ENCODE peak calls at places on chromosomes 5 and 9, in seven cellular contexts. T is pancreas, R is mammary epithelial cell, V is WERI-Rb-1, Q is uterus, W is DND-41, P is stomach. N is an unnamed sample.
A peak's percentile ranks its signal among the peaks of the same experiment; 100 is the strongest.

GRCh38 chr5:95283761-95284511 is 958 bp downstream of the MCTP1 start:
- DNase-seq in T (peak; percentile 11), R (peak; percentile 35), V (peak; percentile 61), Q (no peak), W (no peak), P (peak; percentile 53), N (peak; percentile 70)

GRCh38 chr5:94181940-94182339 is 436.5 kb downstream of the KIAA0825 start:
- DNase-seq in T (no peak), R (no peak), V (peak; percentile 21), Q (no peak), W (no peak), P (no peak), N (no peak)

GRCh38 chr9:135204177-135204576 is 116.7 kb downstream of the OLFM1 start:
- DNase-seq in T (no peak), R (no peak), V (no peak), Q (no peak), W (no peak), P (no peak), N (no peak)

GRCh38 chr5:143865421-143865820 is 53.5 kb downstream of the HMHB1 start:
- DNase-seq in T (no peak), R (no peak), V (no peak), Q (no peak), W (no peak), P (no peak), N (no peak)

GRCh38 chr9:27117489-27118135 is 8.6 kb downstream of the TEK start:
- DNase-seq in T (no peak), R (peak; percentile 22), V (no peak), Q (peak; percentile 70), W (no peak), P (peak; percentile 70), N (peak; percentile 68)

GRCh38 chr9:133258061-133259015 is 16.7 kb downstream of the ABO start:
- DNase-seq in T (no peak), R (no peak), V (peak; percentile 23), Q (no peak), W (no peak), P (no peak), N (no peak)

GRCh38 chr5:73327908-73328455 is 120.6 kb downstream of the FOXD1 start:
- DNase-seq in T (no peak), R (peak; percentile 55), V (no peak), Q (no peak), W (no peak), P (no peak), N (peak; percentile 29)

GRCh38 chr5:54883374-54884194 is 101.8 kb downstream of the ESM1 start:
- DNase-seq in T (peak; percentile 49), R (no peak), V (peak; percentile 75), Q (peak; percentile 50), W (no peak), P (peak; percentile 50), N (no peak)

GRCh38 chr5:33824516-33825195 is 67.1 kb downstream of the ADAMTS12 start:
- DNase-seq in T (no peak), R (no peak), V (no peak), Q (no peak), W (no peak), P (no peak), N (no peak)

GRCh38 chr5:109164001-109164400 is 245.8 kb downstream of the PJA2 start:
- DNase-seq in T (no peak), R (no peak), V (no peak), Q (no peak), W (no peak), P (no peak), N (no peak)

GRCh38 chr9:102950341-102950740 is 44.8 kb upstream of the CYLC2 start:
- DNase-seq in T (no peak), R (no peak), V (no peak), Q (no peak), W (no peak), P (no peak), N (no peak)

GRCh38 chr9:38345851-38346755 is 46.4 kb upstream of the ALDH1B1 start:
- DNase-seq in T (no peak), R (no peak), V (no peak), Q (no peak), W (no peak), P (no peak), N (no peak)

GRCh38 chr9:98488578-98489312 is 220.0 kb downstream of the GABBR2 start:
- DNase-seq in T (no peak), R (peak; percentile 91), V (no peak), Q (no peak), W (no peak), P (no peak), N (peak; percentile 63)

GRCh38 chr5:36569456-36569855 is 37.0 kb upstream of the SLC1A3 start:
- DNase-seq in T (no peak), R (no peak), V (no peak), Q (no peak), W (no peak), P (no peak), N (no peak)

GRCh38 chr5:120734033-120734432 is 269.9 kb downstream of the PRR16 start:
- DNase-seq in T (no peak), R (no peak), V (peak; percentile 8), Q (no peak), W (no peak), P (no peak), N (no peak)

GRCh38 chr5:153456993-153457392 is 33.5 kb upstream of the GRIA1 start:
- DNase-seq in T (no peak), R (no peak), V (no peak), Q (no peak), W (no peak), P (no peak), N (no peak)

GRCh38 chr5:16805478-16805877 is 130.6 kb downstream of the MYO10 start:
- DNase-seq in T (no peak), R (no peak), V (no peak), Q (no peak), W (no peak), P (no peak), N (no peak)

GRCh38 chr5:44885903-44886302 is 77.2 kb downstream of the MRPS30 start:
- DNase-seq in T (no peak), R (peak; percentile 87), V (no peak), Q (no peak), W (no peak), P (no peak), N (no peak)

GRCh38 chr5:180107005-180107404 is 35.4 kb upstream of the RNF130 start:
- DNase-seq in T (no peak), R (no peak), V (no peak), Q (no peak), W (no peak), P (no peak), N (no peak)

DNA sequence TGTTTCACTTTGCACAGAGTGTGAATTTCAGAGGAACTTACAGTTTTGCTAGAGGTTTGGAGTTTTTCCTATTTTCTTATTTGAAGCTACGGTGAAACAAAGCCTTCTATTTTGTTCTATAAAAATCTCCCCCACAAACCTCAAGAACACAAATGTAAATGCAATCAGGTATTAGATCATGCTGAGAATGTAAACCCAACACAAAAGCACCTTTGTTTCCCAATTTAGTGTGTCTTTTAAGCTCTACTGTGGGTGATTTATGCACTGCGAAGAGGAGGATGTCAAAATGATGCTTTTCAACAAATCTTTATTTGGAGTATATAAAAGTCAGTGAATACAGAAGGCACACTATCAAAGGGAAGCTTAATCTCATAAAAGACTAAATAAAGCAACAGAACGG is 4.3 kb upstream of the DRD1 start:
- DNase-seq in T (no peak), R (peak; percentile 56), V (no peak), Q (no peak), W (no peak), P (no peak), N (no peak)
- H3K27me3 ChIP-seq in T (no peaks in the 10 kb centered on the region), R (peaks cover 13% of the 10 kb centered on the region), V (peaks cover 96% of the 10 kb centered on the region), Q (no peaks in the 10 kb centered on the region), W (peaks cover 20% of the 10 kb centered on the region), P (peaks cover 69% of the 10 kb centered on the region), N (peaks cover 59% of the 10 kb centered on the region)

GRCh38 chr5:10459080-10460055 is 17.7 kb downstream of the ROPN1L start:
- DNase-seq in T (no peak), R (no peak), V (no peak), Q (no peak), W (no peak), P (no peak), N (no peak)

GRCh38 chr5:10455273-10455670 is 13.6 kb downstream of the ROPN1L start:
- DNase-seq in T (no peak), R (no peak), V (no peak), Q (no peak), W (no peak), P (no peak), N (no peak)

GRCh38 chr5:10460252-10460906 is 18.7 kb downstream of the ROPN1L start:
- DNase-seq in T (peak; percentile 37), R (no peak), V (no peak), Q (peak; percentile 41), W (no peak), P (peak; percentile 70), N (no peak)

GRCh38 chr5:10456583-10457562 is 15.2 kb downstream of the ROPN1L start:
- DNase-seq in T (no peak), R (no peak), V (no peak), Q (no peak), W (no peak), P (no peak), N (no peak)

GRCh38 chr5:10457682-10458574 is 16.2 kb downstream of the ROPN1L start:
- DNase-seq in T (no peak), R (no peak), V (peak; percentile 83), Q (peak; percentile 51), W (no peak), P (peak; percentile 56), N (peak; percentile 43)
- TF ChIP-seq CTCF in T (no peak), R (peak; percentile 25), V (peak; percentile 69), Q (no peak), W (no peak), P (no peak), N (no peak)

GRCh38 chr9:85605905-85606304 is 135.8 kb downstream of the AGTPBP1 start:
- DNase-seq in T (no peak), R (no peak), V (no peak), Q (no peak), W (no peak), P (no peak), N (no peak)

GRCh38 chr9:85615792-85616191 is 126.0 kb downstream of the AGTPBP1 start:
- DNase-seq in T (no peak), R (no peak), V (no peak), Q (no peak), W (no peak), P (no peak), N (no peak)

GRCh38 chr9:85610074-85610855 is 131.5 kb downstream of the AGTPBP1 start:
- DNase-seq in T (no peak), R (peak; percentile 53), V (peak; percentile 22), Q (no peak), W (peak; percentile 53), P (no peak), N (peak; percentile 15)
- H3K4me3 ChIP-seq in T (no peak overlapping the region), R (peak overlapping the region; percentile 29), V (no peak overlapping the region), Q (no peak overlapping the region), W (no peak overlapping the region), P (no peak overlapping the region), N (no peak overlapping the region)

DNA sequence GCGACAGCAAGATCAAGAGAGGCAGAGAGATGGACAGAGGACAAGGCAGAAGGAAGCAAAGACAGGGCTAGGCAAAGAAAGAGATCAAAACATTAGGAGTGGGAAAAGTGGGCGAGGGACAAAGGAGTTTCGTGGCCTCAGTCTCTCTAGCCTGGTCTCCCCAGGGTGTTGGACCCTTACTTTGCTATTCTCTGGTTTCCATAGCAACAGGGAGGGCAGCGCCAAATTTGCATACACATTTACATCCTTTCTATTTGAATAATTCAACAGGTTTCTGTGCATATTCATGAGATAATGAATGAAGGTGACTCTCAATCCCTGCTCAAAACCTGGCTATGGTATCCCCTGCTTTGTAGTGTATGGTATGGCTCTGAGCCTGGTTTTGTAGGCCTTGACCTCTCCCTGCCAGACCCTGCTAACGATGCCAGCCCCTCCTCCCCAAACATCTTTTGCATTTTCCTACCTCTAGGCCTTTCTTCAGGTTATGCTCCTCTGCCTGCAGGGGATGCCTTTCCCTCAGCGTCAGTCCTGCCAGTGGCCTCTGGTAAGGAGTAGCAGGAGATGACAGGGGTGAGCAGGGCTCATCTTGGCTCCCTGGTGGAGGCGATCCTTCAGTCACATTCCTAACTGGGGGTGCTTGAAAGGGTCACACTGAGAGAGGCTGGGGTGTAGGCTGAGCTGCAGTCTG is 9.9 kb downstream of the RPP25L start:
- DNase-seq in T (no peak), R (no peak), V (no peak), Q (no peak), W (no peak), P (no peak), N (no peak)
- H3K27me3 ChIP-seq in T (no peaks in the 10 kb centered on the region), R (no peaks in the 10 kb centered on the region), V (no peaks in the 10 kb centered on the region), Q (no peaks in the 10 kb centered on the region), W (no peaks in the 10 kb centered on the region), P (peaks cover 12% of the 10 kb centered on the region), N (no peaks in the 10 kb centered on the region)

N was measured in PC-9.